ENCODE peak calls at places on chromosomes 4 and X, in five cellular contexts. X, F, J, D and B are unnamed samples.

GRCh38 chr4:118086334-118086733 is 52.0 kb downstream of the NDST3 start:
- DNase-seq in X (no peak), J (no peak), D (no peak), F (peak), B (no peak)

GRCh38 chr4:65399131-65399530 is 271.2 kb downstream of the EPHA5 start:
- DNase-seq in X (no peak), F (no peak), D (no peak), J (no peak), B (no peak)

GRCh38 chr4:2009651-2010233 is 968 bp upstream of the NELFA start:
- DNase-seq in J (peak), F (peak), D (no peak), X (peak), B (peak)

GRCh38 chrX:10325606-10326005 is 168.8 kb downstream of the CLCN4 start:
- DNase-seq in F (no peak), D (no peak), J (no peak), X (no peak), B (no peak)

GRCh38 chrX:23792861-23793553 is 10.0 kb downstream of the SAT1 start:
- DNase-seq in D (no peak), X (no peak), J (no peak), F (no peak), B (no peak)

GRCh38 chr4:25908491-25908901 is 5.5 kb upstream of the SMIM20 start:
- DNase-seq in F (peak), X (no peak), D (peak), J (no peak), B (no peak)

GRCh38 chrX:2550288-2551020 is 49.7 kb upstream of the DHRSX start:
- DNase-seq in J (no peak), X (no peak), D (no peak), F (no peak), B (no peak)

GRCh38 chrX:78555401-78555980 is 103.6 kb downstream of the RTL3 start:
- DNase-seq in X (no peak), D (no peak), J (no peak), F (no peak), B (no peak)

GRCh38 chrX:44143061-44143602 is 169.9 kb upstream of the NDP start:
- DNase-seq in D (no peak), X (no peak), F (no peak), J (no peak), B (no peak)

GRCh38 chr4:15314974-15315373 is 112.9 kb upstream of the C1QTNF7 start:
- DNase-seq in D (no peak), F (no peak), X (no peak), J (no peak), B (no peak)

GRCh38 chrX:38332505-38332904 is 5.2 kb upstream of the RPGR start:
- DNase-seq in D (no peak), F (no peak), X (no peak), J (no peak), B (no peak)

GRCh38 chr4:8849266-8850073 is 22.2 kb downstream of the HMX1 start:
- DNase-seq in F (no peak), J (no peak), X (peak), D (no peak), B (peak)

GRCh38 chr4:113837397-113837796 is 75.9 kb upstream of the CAMK2D start:
- DNase-seq in X (no peak), J (no peak), F (peak), D (no peak), B (no peak)

GRCh38 chr4:35538807-35539206 is 705.5 kb downstream of the ARAP2 start:
- DNase-seq in F (no peak), D (no peak), J (no peak), X (no peak), B (no peak)

GRCh38 chr4:100895572-100896197 is 377.9 kb upstream of the EMCN start:
- DNase-seq in J (no peak), F (no peak), X (no peak), D (no peak), B (no peak)

GRCh38 chr4:94214703-94215360 is 7.2 kb downstream of the SMARCAD1 start:
- DNase-seq in J (no peak), F (no peak), X (no peak), D (no peak), B (no peak)

GRCh38 chr4:143273170-143273917 is 63.3 kb upstream of the GAB1 start:
- DNase-seq in X (no peak), J (no peak), F (no peak), D (no peak), B (no peak)

GRCh38 chr4:73867783-73868182 is 1.4 kb upstream of the CXCL1 start:
- DNase-seq in J (peak), F (no peak), D (no peak), X (no peak), B (no peak)

GRCh38 chrX:67544281-67544680 is 460 bp downstream of the AR start:
- DNase-seq in F (no peak), X (no peak), D (no peak), J (no peak), B (peak)

GRCh38 chr4:92520563-92520962 is 216.8 kb downstream of the GRID2 start:
- DNase-seq in X (no peak), J (no peak), F (no peak), D (no peak), B (no peak)

GRCh38 chr4:20676773-20677172 is 23.5 kb upstream of the PACRGL start:
- DNase-seq in D (no peak), X (no peak), F (no peak), J (no peak), B (no peak)

GRCh38 chr4:73816814-73817213 is 19.7 kb upstream of the CXCL6 start:
- DNase-seq in D (no peak), F (peak), X (no peak), J (no peak), B (no peak)

GRCh38 chr4:129344058-129344457 is 248.1 kb downstream of the C4orf33 start:
- DNase-seq in D (no peak), F (no peak), X (no peak), J (peak), B (no peak)

GRCh38 chrX:41779941-41780340 is 56.0 kb downstream of the GPR82 start:
- DNase-seq in D (no peak), X (no peak), F (no peak), J (no peak), B (no peak)

GRCh38 chrX:150421816-150422215 is 58.7 kb downstream of the MAMLD1 start:
- DNase-seq in D (no peak), J (no peak), F (no peak), X (peak), B (no peak)

GRCh38 chr4:3204021-3204431 is 44.9 kb upstream of the MSANTD1 start:
- DNase-seq in J (peak), D (no peak), X (peak), F (no peak), B (no peak)

GRCh38 chrX:130139474-130140201 is 26.0 kb downstream of the AIFM1 start:
- DNase-seq in X (no peak), D (no peak), J (no peak), F (no peak), B (no peak)

GRCh38 chr4:169412046-169412445 is 141.3 kb upstream of the SH3RF1 start:
- DNase-seq in J (no peak), X (no peak), D (no peak), F (no peak), B (no peak)

GRCh38 chr4:95549246-95550138 is 719 bp upstream of the UNC5C start:
- DNase-seq in J (peak), D (peak), F (no peak), X (peak), B (peak)

GRCh38 chrX:123920065-123920785 is 41.3 kb upstream of the STAG2 start:
- DNase-seq in D (no peak), F (peak), X (no peak), J (no peak), B (no peak)

GRCh38 chr4:86398187-86398586 is 38.3 kb upstream of the MAPK10 start:
- DNase-seq in J (no peak), X (no peak), F (no peak), D (no peak), B (no peak)

GRCh38 chr4:167274346-167274745 is 40.1 kb upstream of the SPOCK3 start:
- DNase-seq in J (no peak), X (no peak), F (no peak), D (no peak), B (no peak)

GRCh38 chr4:188779586-188779985 is 640.3 kb downstream of the TRIML1 start:
- DNase-seq in D (no peak), F (peak), X (no peak), J (no peak), B (no peak)

GRCh38 chr4:105296672-105297071 is 150.0 kb downstream of the TET2 start:
- DNase-seq in F (no peak), D (no peak), J (no peak), X (no peak), B (peak)

GRCh38 chr4:38979511-38980230 is 52.5 kb downstream of the TMEM156 start:
- DNase-seq in X (no peak), J (no peak), D (no peak), F (no peak), B (no peak)